ENCODE peak calls at places on chromosomes 6 and 20, in five cellular contexts. One of them, this sample, is unnamed.

GRCh38 chr20:54221996-54222890 is 14.4 kb downstream of the PFDN4 start:
- DNase-seq in natural killer cell: no peak
- DNase-seq in cardiac fibroblast: no peak
- DNase-seq in NCI-H2029 treated with DMSO at 0.1 percent for 48 hours: peak
- DNase-seq in CD8-positive, alpha-beta T cell: no peak
- DNase-seq in this sample: no peak

GRCh38 chr20:5078399-5078958 is 41.3 kb downstream of the PCNA start:
- DNase-seq in natural killer cell: peak
- DNase-seq in cardiac fibroblast: peak
- DNase-seq in NCI-H2029 treated with DMSO at 0.1 percent for 48 hours: peak
- DNase-seq in CD8-positive, alpha-beta T cell: peak
- DNase-seq in this sample: peak

GRCh38 chr6:45791600-45792168 is 224.0 kb downstream of the CLIC5 start:
- DNase-seq in natural killer cell: no peak
- DNase-seq in cardiac fibroblast: peak
- DNase-seq in NCI-H2029 treated with DMSO at 0.1 percent for 48 hours: no peak
- DNase-seq in CD8-positive, alpha-beta T cell: no peak
- DNase-seq in this sample: no peak

GRCh38 chr20:62320581-62321354 is 18.0 kb downstream of the ADRM1 start:
- DNase-seq in natural killer cell: no peak
- DNase-seq in cardiac fibroblast: no peak
- DNase-seq in NCI-H2029 treated with DMSO at 0.1 percent for 48 hours: no peak
- DNase-seq in CD8-positive, alpha-beta T cell: no peak
- DNase-seq in this sample: no peak

GRCh38 chr20:46641424-46641823 is 9.8 kb downstream of the SLC13A3 start:
- DNase-seq in natural killer cell: no peak
- DNase-seq in cardiac fibroblast: no peak
- DNase-seq in NCI-H2029 treated with DMSO at 0.1 percent for 48 hours: no peak
- DNase-seq in CD8-positive, alpha-beta T cell: no peak
- DNase-seq in this sample: no peak

GRCh38 chr6:56814802-56815201 is 140.1 kb upstream of the BEND6 start:
- DNase-seq in natural killer cell: no peak
- DNase-seq in cardiac fibroblast: no peak
- DNase-seq in NCI-H2029 treated with DMSO at 0.1 percent for 48 hours: no peak
- DNase-seq in CD8-positive, alpha-beta T cell: no peak
- DNase-seq in this sample: no peak

GRCh38 chr20:43322851-43323250 is 133.1 kb upstream of the PTPRT start:
- DNase-seq in natural killer cell: no peak
- DNase-seq in cardiac fibroblast: peak
- DNase-seq in NCI-H2029 treated with DMSO at 0.1 percent for 48 hours: no peak
- DNase-seq in CD8-positive, alpha-beta T cell: no peak
- DNase-seq in this sample: no peak

GRCh38 chr6:106608080-106608668 is 21.1 kb downstream of the RTN4IP1 start:
- DNase-seq in natural killer cell: no peak
- DNase-seq in cardiac fibroblast: peak
- DNase-seq in NCI-H2029 treated with DMSO at 0.1 percent for 48 hours: peak
- DNase-seq in CD8-positive, alpha-beta T cell: no peak
- DNase-seq in this sample: no peak

GRCh38 chr6:121479486-121480098 is 44.1 kb downstream of the GJA1 start:
- DNase-seq in natural killer cell: no peak
- DNase-seq in cardiac fibroblast: no peak
- DNase-seq in NCI-H2029 treated with DMSO at 0.1 percent for 48 hours: no peak
- DNase-seq in CD8-positive, alpha-beta T cell: no peak
- DNase-seq in this sample: no peak

GRCh38 chr20:5696011-5696559 is 54.1 kb upstream of the SHLD1 start:
- DNase-seq in natural killer cell: no peak
- DNase-seq in cardiac fibroblast: peak
- DNase-seq in NCI-H2029 treated with DMSO at 0.1 percent for 48 hours: no peak
- DNase-seq in CD8-positive, alpha-beta T cell: no peak
- DNase-seq in this sample: no peak

GRCh38 chr6:127516676-127517273 is 2.4 kb downstream of the MTCL3 start:
- DNase-seq in natural killer cell: no peak
- DNase-seq in cardiac fibroblast: peak
- DNase-seq in NCI-H2029 treated with DMSO at 0.1 percent for 48 hours: peak
- DNase-seq in CD8-positive, alpha-beta T cell: peak
- DNase-seq in this sample: peak

GRCh38 chr6:142900467-142900961 is 44.5 kb downstream of the HIVEP2 start:
- DNase-seq in natural killer cell: no peak
- DNase-seq in cardiac fibroblast: peak
- DNase-seq in NCI-H2029 treated with DMSO at 0.1 percent for 48 hours: no peak
- DNase-seq in CD8-positive, alpha-beta T cell: peak
- DNase-seq in this sample: no peak

GRCh38 chr6:2970753-2971419 is 481 bp downstream of the SERPINB6 start:
- DNase-seq in natural killer cell: peak
- DNase-seq in cardiac fibroblast: peak
- DNase-seq in NCI-H2029 treated with DMSO at 0.1 percent for 48 hours: no peak
- DNase-seq in CD8-positive, alpha-beta T cell: peak
- DNase-seq in this sample: peak

GRCh38 chr6:8539446-8539845 is 104.1 kb upstream of the SLC35B3 start:
- DNase-seq in natural killer cell: no peak
- DNase-seq in cardiac fibroblast: no peak
- DNase-seq in NCI-H2029 treated with DMSO at 0.1 percent for 48 hours: peak
- DNase-seq in CD8-positive, alpha-beta T cell: no peak
- DNase-seq in this sample: no peak

GRCh38 chr20:57231951-57232428 is 34.5 kb downstream of the BMP7 start:
- DNase-seq in natural killer cell: no peak
- DNase-seq in cardiac fibroblast: no peak
- DNase-seq in NCI-H2029 treated with DMSO at 0.1 percent for 48 hours: no peak
- DNase-seq in CD8-positive, alpha-beta T cell: no peak
- DNase-seq in this sample: no peak

GRCh38 chr6:158213925-158214674 is 46.0 kb downstream of the GTF2H5 start:
- DNase-seq in natural killer cell: no peak
- DNase-seq in cardiac fibroblast: peak
- DNase-seq in NCI-H2029 treated with DMSO at 0.1 percent for 48 hours: peak
- DNase-seq in CD8-positive, alpha-beta T cell: peak
- DNase-seq in this sample: peak

GRCh38 chr6:168157272-168158007 is 78.4 kb upstream of the FRMD1 start:
- DNase-seq in natural killer cell: no peak
- DNase-seq in cardiac fibroblast: peak
- DNase-seq in NCI-H2029 treated with DMSO at 0.1 percent for 48 hours: no peak
- DNase-seq in CD8-positive, alpha-beta T cell: no peak
- DNase-seq in this sample: no peak

GRCh38 chr6:53309059-53309896 is 39.5 kb downstream of the ELOVL5 start:
- DNase-seq in natural killer cell: no peak
- DNase-seq in cardiac fibroblast: peak
- DNase-seq in NCI-H2029 treated with DMSO at 0.1 percent for 48 hours: peak
- DNase-seq in CD8-positive, alpha-beta T cell: peak
- DNase-seq in this sample: no peak

GRCh38 chr6:44234101-44235090 is 11.0 kb downstream of the SLC29A1 start:
- DNase-seq in natural killer cell: no peak
- DNase-seq in cardiac fibroblast: peak
- DNase-seq in NCI-H2029 treated with DMSO at 0.1 percent for 48 hours: peak
- DNase-seq in CD8-positive, alpha-beta T cell: no peak
- DNase-seq in this sample: peak

GRCh38 chr20:42795399-42795798 is 394.3 kb downstream of the PTPRT start:
- DNase-seq in natural killer cell: no peak
- DNase-seq in cardiac fibroblast: no peak
- DNase-seq in NCI-H2029 treated with DMSO at 0.1 percent for 48 hours: peak
- DNase-seq in CD8-positive, alpha-beta T cell: no peak
- DNase-seq in this sample: no peak

GRCh38 chr6:135811172-135811571 is 40.3 kb upstream of the PDE7B start:
- DNase-seq in natural killer cell: no peak
- DNase-seq in cardiac fibroblast: no peak
- DNase-seq in NCI-H2029 treated with DMSO at 0.1 percent for 48 hours: no peak
- DNase-seq in CD8-positive, alpha-beta T cell: no peak
- DNase-seq in this sample: no peak

GRCh38 chr6:72622094-72622540 is 253 bp downstream of the KCNQ5 start:
- DNase-seq in natural killer cell: peak
- DNase-seq in cardiac fibroblast: peak
- DNase-seq in NCI-H2029 treated with DMSO at 0.1 percent for 48 hours: peak
- DNase-seq in CD8-positive, alpha-beta T cell: peak
- DNase-seq in this sample: no peak

GRCh38 chr6:47308674-47309325 is 905 bp downstream of the TNFRSF21 start:
- DNase-seq in natural killer cell: no peak
- DNase-seq in cardiac fibroblast: no peak
- DNase-seq in NCI-H2029 treated with DMSO at 0.1 percent for 48 hours: no peak
- DNase-seq in CD8-positive, alpha-beta T cell: no peak
- DNase-seq in this sample: no peak

GRCh38 chr6:63936399-63936798 is 300.8 kb downstream of the PHF3 start:
- DNase-seq in natural killer cell: no peak
- DNase-seq in cardiac fibroblast: no peak
- DNase-seq in NCI-H2029 treated with DMSO at 0.1 percent for 48 hours: no peak
- DNase-seq in CD8-positive, alpha-beta T cell: no peak
- DNase-seq in this sample: no peak

GRCh38 chr20:52150440-52151258 is 40.9 kb downstream of the ZFP64 start:
- DNase-seq in natural killer cell: no peak
- DNase-seq in cardiac fibroblast: peak
- DNase-seq in NCI-H2029 treated with DMSO at 0.1 percent for 48 hours: peak
- DNase-seq in CD8-positive, alpha-beta T cell: no peak
- DNase-seq in this sample: peak

GRCh38 chr6:53744321-53744720 is 50.5 kb upstream of the LRRC1 start:
- DNase-seq in natural killer cell: no peak
- DNase-seq in cardiac fibroblast: no peak
- DNase-seq in NCI-H2029 treated with DMSO at 0.1 percent for 48 hours: peak
- DNase-seq in CD8-positive, alpha-beta T cell: no peak
- DNase-seq in this sample: no peak

GRCh38 chr6:169990095-169991030 is 238.9 kb downstream of the ERMARD start:
- DNase-seq in natural killer cell: peak
- DNase-seq in cardiac fibroblast: no peak
- DNase-seq in NCI-H2029 treated with DMSO at 0.1 percent for 48 hours: no peak
- DNase-seq in CD8-positive, alpha-beta T cell: peak
- DNase-seq in this sample: no peak

GRCh38 chr6:34723203-34723602 is 26.6 kb upstream of the ILRUN start:
- DNase-seq in natural killer cell: no peak
- DNase-seq in cardiac fibroblast: peak
- DNase-seq in NCI-H2029 treated with DMSO at 0.1 percent for 48 hours: no peak
- DNase-seq in CD8-positive, alpha-beta T cell: no peak
- DNase-seq in this sample: no peak

GRCh38 chr6:142155895-142156757 is 9.1 kb downstream of the VTA1 start:
- DNase-seq in natural killer cell: no peak
- DNase-seq in cardiac fibroblast: peak
- DNase-seq in NCI-H2029 treated with DMSO at 0.1 percent for 48 hours: no peak
- DNase-seq in CD8-positive, alpha-beta T cell: no peak
- DNase-seq in this sample: no peak